ENCODE peak calls at places on chromosomes 12 and 14, in eight cellular contexts. Q is keratinocyte; T is astrocyte; D is CD4-positive, alpha-beta T cell; B is fibroblast of lung; P is colonic mucosa; A is CD4-positive, CD25-positive, alpha-beta regulatory T cell; V is transverse colon. M is an unnamed sample.

GRCh38 chr12:93733358-93733757 is 56.2 kb downstream of the CRADD start:
- DNase-seq in A (no peak), D (no peak), B (no peak), Q (no peak), T (no peak), V (no peak), P (no peak), M (no peak)

GRCh38 chr12:52741378-52742195 is 35.6 kb downstream of the KRT76 start:
- DNase-seq in V (peak), D (peak), B (peak), P (peak), T (peak), A (peak), Q (peak), M (peak)

GRCh38 chr12:8590842-8591545 is 21.7 kb downstream of the AICDA start:
- DNase-seq in V (no peak), A (peak), T (no peak), Q (peak), B (no peak), P (no peak), D (no peak), M (no peak)

GRCh38 chr12:54033106-54033979 is 493 bp downstream of the HOXC5 start:
- DNase-seq in A (no peak), T (no peak), Q (no peak), V (no peak), P (no peak), D (no peak), B (no peak), M (no peak)

GRCh38 chr12:28973491-28973890 is 175.6 kb upstream of the FAR2 start:
- DNase-seq in Q (no peak), T (peak), A (no peak), P (no peak), V (no peak), B (no peak), D (no peak), M (no peak)

GRCh38 chr14:39890026-39890425 is 457.8 kb upstream of the FBXO33 start:
- DNase-seq in V (no peak), A (no peak), T (no peak), P (no peak), B (no peak), Q (no peak), D (no peak), M (no peak)

GRCh38 chr12:8018666-8019581 is 13.6 kb upstream of the FOXJ2 start:
- DNase-seq in A (peak), P (no peak), B (no peak), T (no peak), D (no peak), Q (no peak), V (no peak), M (peak)

GRCh38 chr12:118188690-118189371 is 52.9 kb downstream of the PEBP1 start:
- DNase-seq in D (no peak), P (peak), B (peak), Q (no peak), T (peak), A (no peak), V (no peak), M (no peak)

GRCh38 chr12:113190761-113191160 is 5.2 kb downstream of the RITA1 start:
- DNase-seq in A (no peak), P (no peak), Q (no peak), D (no peak), B (peak), V (no peak), T (peak), M (no peak)

GRCh38 chr12:95173392-95174251 is 43.6 kb downstream of the FGD6 start:
- DNase-seq in T (peak), A (no peak), V (peak), P (peak), D (no peak), B (peak), Q (peak), M (no peak)

GRCh38 chr12:54572881-54573280 is 15.6 kb downstream of the PPP1R1A start:
- DNase-seq in V (no peak), A (no peak), D (no peak), B (no peak), Q (no peak), T (no peak), P (no peak), M (no peak)

GRCh38 chr12:124422570-124423523 is 128.0 kb downstream of the RFLNA start:
- DNase-seq in B (peak), A (no peak), V (peak), T (peak), Q (peak), D (no peak), P (peak), M (no peak)

GRCh38 chr12:38921025-38921677 is 15.8 kb upstream of the CPNE8 start:
- DNase-seq in D (no peak), Q (no peak), A (peak), T (peak), P (peak), V (peak), B (no peak), M (no peak)

GRCh38 chr14:101731187-101732080 is 30.1 kb upstream of the PPP2R5C start:
- DNase-seq in V (peak), D (peak), B (peak), Q (peak), P (peak), A (peak), T (peak), M (peak)

GRCh38 chr12:50215033-50215432 is 47.9 kb upstream of the CERS5 start:
- DNase-seq in T (peak), P (no peak), D (no peak), A (no peak), B (peak), V (no peak), Q (no peak), M (no peak)

GRCh38 chr12:68561830-68562229 is 48.9 kb upstream of the RAP1B start:
- DNase-seq in A (no peak), P (no peak), V (no peak), Q (no peak), T (no peak), B (no peak), D (no peak), M (no peak)

GRCh38 chr12:125029756-125030358 is 35.4 kb upstream of the AACS start:
- DNase-seq in V (no peak), T (peak), A (no peak), D (no peak), P (no peak), Q (no peak), B (no peak), M (no peak)

GRCh38 chr12:115920395-115921183 is 356.9 kb downstream of the MED13L start:
- DNase-seq in Q (no peak), P (no peak), T (no peak), B (no peak), D (no peak), A (no peak), V (no peak), M (no peak)

GRCh38 chr14:58862421-58862820 is 224.7 kb downstream of the DACT1 start:
- DNase-seq in D (no peak), A (no peak), B (no peak), P (no peak), V (no peak), T (no peak), Q (no peak), M (no peak)

GRCh38 chr12:39300799-39301198 is 142.1 kb downstream of the KIF21A start:
- DNase-seq in P (no peak), B (peak), A (no peak), T (peak), D (no peak), Q (no peak), V (no peak), M (no peak)

GRCh38 chr12:31466768-31467167 is 124.2 kb downstream of the DENND5B start:
- DNase-seq in T (peak), P (no peak), A (no peak), Q (no peak), D (no peak), V (no peak), B (no peak), M (no peak)

GRCh38 chr12:6303046-6303445 is 7.4 kb upstream of the PLEKHG6 start:
- DNase-seq in V (no peak), A (no peak), T (no peak), B (no peak), P (no peak), D (no peak), Q (no peak), M (no peak)

GRCh38 chr12:51973560-51973959 is 22.1 kb downstream of the ACVR1B start:
- DNase-seq in Q (no peak), V (no peak), A (no peak), T (no peak), D (no peak), P (no peak), B (peak), M (no peak)

GRCh38 chr12:127929172-127929571 is 337.8 kb upstream of the TMEM132C start:
- DNase-seq in T (no peak), V (no peak), A (no peak), B (no peak), Q (no peak), D (no peak), P (no peak), M (no peak)

GRCh38 chr12:121167232-121167820 is 34.6 kb downstream of the P2RX7 start:
- DNase-seq in D (no peak), V (no peak), Q (no peak), T (no peak), A (no peak), P (no peak), B (peak), M (no peak)

GRCh38 chr14:76696361-76696760 is 64.9 kb upstream of the VASH1 start:
- DNase-seq in P (no peak), A (no peak), T (no peak), B (no peak), V (no peak), D (no peak), Q (no peak), M (no peak)

GRCh38 chr12:27012239-27012981 is 1.8 kb downstream of the TM7SF3 start:
- DNase-seq in V (no peak), B (no peak), Q (no peak), D (no peak), P (no peak), T (no peak), A (no peak), M (no peak)

GRCh38 chr14:104144911-104145825 is 6.8 kb downstream of the KIF26A start:
- DNase-seq in V (no peak), T (no peak), B (no peak), Q (no peak), A (no peak), P (no peak), D (no peak), M (peak)

GRCh38 chr12:57872362-57872761 is 25.8 kb upstream of the CTDSP2 start:
- DNase-seq in Q (no peak), B (no peak), T (no peak), V (no peak), D (no peak), A (no peak), P (no peak), M (no peak)

GRCh38 chr12:87300-87699 is 20.7 kb downstream of the IQSEC3 start:
- DNase-seq in P (no peak), Q (no peak), B (no peak), A (no peak), D (no peak), T (no peak), V (no peak), M (no peak)

GRCh38 chr12:34601689-34602088 is 579.4 kb downstream of the ALG10 start:
- DNase-seq in D (no peak), Q (no peak), P (no peak), V (no peak), A (no peak), B (no peak), T (no peak), M (no peak)

GRCh38 chr12:57110189-57111045 is 745 bp downstream of the STAT6 start:
- DNase-seq in P (peak), A (peak), Q (no peak), B (peak), V (peak), D (peak), T (no peak), M (peak)

GRCh38 chr14:34246206-34246605 is 215.8 kb downstream of the SPTSSA start:
- DNase-seq in V (no peak), D (no peak), P (no peak), Q (no peak), T (no peak), A (no peak), B (no peak), M (no peak)

GRCh38 chr12:6684609-6685008 is 4.6 kb downstream of the ZNF384 start:
- DNase-seq in A (peak), T (no peak), Q (no peak), B (peak), D (no peak), V (no peak), P (peak), M (peak)

GRCh38 chr12:109868182-109869051 is 11.9 kb downstream of the GLTP start:
- DNase-seq in V (no peak), P (no peak), D (no peak), Q (no peak), A (no peak), B (no peak), T (no peak), M (no peak)

GRCh38 chr12:109863961-109864712 is 16.2 kb downstream of the GLTP start:
- DNase-seq in D (no peak), A (peak), T (no peak), P (peak), Q (no peak), V (peak), B (peak), M (no peak)

GRCh38 chr12:109861689-109862314 is 18.5 kb downstream of the GLTP start:
- DNase-seq in A (no peak), T (no peak), P (peak), B (no peak), D (no peak), Q (no peak), V (peak), M (no peak)

GRCh38 chr12:109860961-109861360 is 19.4 kb downstream of the GLTP start:
- DNase-seq in P (no peak), Q (no peak), A (no peak), B (no peak), T (no peak), V (no peak), D (no peak), M (no peak)

GRCh38 chr12:109864916-109865315 is 15.4 kb downstream of the GLTP start:
- DNase-seq in P (no peak), Q (peak), A (no peak), T (no peak), V (no peak), B (no peak), D (no peak), M (no peak)
- H3K27ac ChIP-seq in P (peak), Q (peak), A (no peak), T (no peak), V (peak), B (no peak), D (no peak), M (no peak)

GRCh38 chr14:20436363-20436755 is 393 bp upstream of the KLHL33 start:
- DNase-seq in V (no peak), A (no peak), P (no peak), Q (no peak), B (peak), T (peak), D (no peak), M (no peak)

GRCh38 chr14:20438664-20439063 is 2.7 kb upstream of the KLHL33 start:
- DNase-seq in Q (no peak), A (no peak), P (no peak), D (no peak), T (no peak), V (no peak), B (no peak), M (no peak)

GRCh38 chr14:20440465-20440864 is 4.5 kb upstream of the KLHL33 start:
- DNase-seq in B (no peak), A (no peak), Q (no peak), D (no peak), T (no peak), V (no peak), P (no peak), M (no peak)

GRCh38 chr14:20434701-20435453 is 1.1 kb downstream of the KLHL33 start:
- DNase-seq in Q (no peak), A (no peak), D (no peak), P (no peak), V (peak), T (no peak), B (no peak), M (no peak)

DNA sequence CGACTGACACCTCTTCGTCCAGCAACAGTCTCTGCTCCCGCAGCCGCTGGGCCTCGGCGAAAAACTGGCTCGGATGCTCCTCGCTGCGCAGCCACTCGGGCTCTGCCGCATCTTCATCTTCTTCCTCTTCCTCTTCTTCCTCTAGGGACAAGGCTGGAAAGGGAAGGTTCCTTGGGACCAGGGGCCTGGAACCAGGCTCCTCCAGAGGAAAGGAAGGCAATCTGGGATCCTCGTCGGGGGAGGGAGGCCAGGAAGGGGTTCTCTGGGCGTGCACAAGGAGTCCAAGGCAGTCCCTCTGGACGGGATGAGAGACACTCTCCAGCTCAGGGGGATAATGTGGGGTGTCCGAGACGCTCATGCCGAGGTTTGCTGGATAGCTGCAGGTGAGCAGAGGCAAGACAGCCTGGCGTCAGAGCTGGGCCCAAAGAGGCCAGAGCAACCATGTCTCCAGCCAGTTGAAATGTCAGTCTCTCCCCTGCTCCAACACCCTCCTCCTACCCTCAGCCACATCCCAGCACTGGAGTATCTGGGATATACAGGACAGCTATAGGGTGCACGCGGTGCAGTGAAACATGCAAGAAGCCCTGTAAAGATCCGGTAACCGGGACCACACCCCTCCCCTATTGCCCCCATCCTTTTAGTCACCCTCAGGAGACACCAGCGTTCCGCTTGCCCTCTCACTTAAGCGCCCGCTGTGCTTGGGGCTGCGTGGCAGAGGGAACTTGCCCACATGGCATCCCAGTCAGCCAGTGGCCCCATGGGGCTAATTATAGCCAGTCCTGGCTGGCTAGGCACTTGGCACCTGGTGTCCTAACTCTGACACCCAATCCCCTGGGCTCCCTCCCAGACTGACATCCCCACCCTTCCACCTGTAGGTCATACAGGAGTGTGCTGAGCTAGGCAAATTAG is at the start of gene KLHL33:
- DNase-seq in P (no peak), D (no peak), A (no peak), B (no peak), T (no peak), V (no peak), Q (no peak), M (no peak)
- H3K27ac ChIP-seq in P (no peak), D (no peak), A (no peak), B (no peak), T (no peak), V (peak), Q (no peak), M (no peak)

DNA sequence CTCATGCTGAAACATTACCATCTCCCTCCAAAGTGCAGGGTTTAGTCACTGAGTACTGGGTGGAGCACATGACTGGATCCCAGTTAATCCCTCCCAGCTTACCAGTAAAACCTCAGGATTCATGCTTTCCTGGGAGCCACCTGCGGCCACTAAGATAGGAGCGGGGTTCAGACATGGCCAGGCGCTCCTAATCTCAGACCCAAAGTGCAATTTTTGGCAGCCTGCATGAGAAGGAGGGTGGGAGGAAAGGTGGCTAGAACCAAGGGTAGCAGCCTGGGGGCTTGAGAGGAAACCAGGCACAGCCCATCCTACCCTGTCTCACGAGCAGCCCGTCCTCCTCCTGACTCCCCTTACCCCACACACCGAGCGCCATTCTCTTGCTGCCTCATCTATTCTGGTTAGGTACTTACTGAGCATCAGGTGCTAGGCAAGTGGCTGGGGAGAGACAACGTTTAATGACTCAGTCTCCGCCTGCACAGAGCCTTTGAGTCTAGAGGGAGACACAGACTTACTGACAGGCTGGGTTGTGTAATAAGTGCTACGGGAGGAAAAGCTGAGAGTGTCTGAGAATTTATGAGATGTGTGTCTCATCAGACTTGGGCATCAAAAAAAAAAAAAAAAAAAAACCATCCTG is 9.9 kb downstream of the GPRC5A start:
- DNase-seq in Q (peak), T (peak), P (peak), A (no peak), D (no peak), B (peak), V (peak), M (no peak)
- H3K27ac ChIP-seq in Q (peak), T (peak), P (peak), A (no peak), D (no peak), B (peak), V (peak), M (no peak)

DNA sequence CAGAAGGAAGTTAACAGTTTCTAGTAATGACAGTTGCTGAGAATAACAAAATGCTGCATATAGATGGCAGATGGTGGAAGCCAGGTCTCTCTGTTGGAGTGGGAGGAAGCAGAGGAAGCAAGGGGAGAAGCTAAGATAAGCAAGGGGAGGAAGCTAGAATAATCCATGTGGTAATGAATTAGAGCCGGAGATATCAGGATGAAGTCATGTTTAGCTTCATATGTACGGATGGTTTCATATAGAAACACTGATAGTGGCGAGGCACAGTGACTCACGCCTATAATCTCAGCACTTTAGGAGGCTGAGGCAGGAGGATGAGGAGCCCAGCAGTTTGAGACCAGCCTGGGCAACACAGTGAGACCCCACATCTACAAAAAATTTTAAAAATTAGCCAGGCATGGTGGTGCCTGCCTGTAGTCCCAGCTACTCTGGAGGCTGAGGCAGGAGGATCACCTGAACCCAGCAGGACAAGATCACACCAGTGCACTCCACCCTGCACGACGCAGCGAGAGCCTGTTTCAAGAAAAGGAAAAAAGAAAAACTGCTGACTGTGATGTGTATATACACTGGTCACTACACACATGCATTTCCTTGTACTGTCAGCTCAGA is 49.2 kb downstream of the ANAPC7 start:
- DNase-seq in B (no peak), Q (no peak), A (no peak), V (no peak), P (no peak), T (no peak), D (no peak), M (no peak)
- H3K27ac ChIP-seq in B (no peak), Q (no peak), A (no peak), V (no peak), P (no peak), T (no peak), D (no peak), M (no peak)

DNA sequence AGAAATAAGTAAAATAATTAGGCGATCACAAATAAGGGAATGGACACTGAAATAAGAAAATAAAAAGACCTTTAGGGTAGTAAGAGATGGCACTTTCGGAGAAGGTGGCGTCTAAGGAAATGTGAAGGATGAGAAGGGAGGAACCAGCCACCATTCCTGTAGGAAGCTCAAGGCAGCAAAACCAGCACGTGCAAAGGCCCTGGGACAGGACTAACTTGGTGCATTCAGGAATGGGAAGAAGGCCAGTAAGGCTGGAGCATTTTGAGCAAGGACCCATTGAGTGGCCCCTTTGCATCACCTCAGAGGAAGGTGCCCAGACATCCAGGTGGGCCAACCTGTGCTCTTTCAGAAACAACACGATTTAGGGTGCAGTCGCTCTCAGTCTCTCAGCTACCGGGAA is 738 bp upstream of the VPS37B start:
- DNase-seq in P (no peak), A (no peak), T (no peak), D (no peak), V (no peak), Q (no peak), B (no peak), M (no peak)
- H3K27ac ChIP-seq in P (peak), A (peak), T (no peak), D (peak), V (peak), Q (no peak), B (peak), M (peak)

M was measured in CD8-positive, alpha-beta memory T cell.